ENCODE peak calls at places on chromosomes 16 and 17, in six cellular contexts. T, I, V, G, L and K are unnamed samples.

GRCh38 chr16:83958137-83958810 is 5.2 kb downstream of the OSGIN1 start:
- DNase-seq in L (no peak), I (no peak), G (no peak), V (no peak), T (no peak), K (no peak)

GRCh38 chr17:6426356-6427101 is 8.4 kb downstream of the AIPL1 start:
- DNase-seq in V (no peak), L (no peak), T (no peak), G (no peak), I (no peak), K (no peak)

GRCh38 chr16:57380671-57381462 is 8.6 kb downstream of the CX3CL1 start:
- DNase-seq in V (no peak), I (no peak), L (no peak), G (no peak), T (no peak), K (peak)

GRCh38 chr17:81926451-81927144 is 937 bp downstream of the MAFG start:
- DNase-seq in I (peak), T (peak), V (peak), L (peak), G (peak), K (peak)

GRCh38 chr17:76511562-76512365 is 10.5 kb upstream of the RHBDF2 start:
- DNase-seq in I (no peak), T (no peak), L (peak), G (no peak), V (no peak), K (no peak)

GRCh38 chr16:31869511-31870201 is 4.0 kb upstream of the ZNF267 start:
- DNase-seq in L (peak), G (peak), V (peak), T (peak), I (peak), K (peak)

GRCh38 chr17:64621772-64622171 is 40.3 kb downstream of the SMURF2 start:
- DNase-seq in V (no peak), T (no peak), G (no peak), I (no peak), L (no peak), K (no peak)

GRCh38 chr17:18185391-18185790 is 1.8 kb downstream of the ALKBH5 start:
- DNase-seq in G (no peak), V (peak), I (no peak), T (no peak), L (peak), K (peak)

GRCh38 chr16:55701442-55702319 is 45.9 kb downstream of the SLC6A2 start:
- DNase-seq in V (peak), G (peak), L (peak), T (no peak), I (peak), K (peak)

GRCh38 chr16:87789437-87790277 is 23.9 kb upstream of the KLHDC4 start:
- DNase-seq in G (peak), V (peak), I (no peak), T (no peak), L (peak), K (peak)

GRCh38 chr17:60522889-60523626 is 3.0 kb downstream of the APPBP2 start:
- DNase-seq in I (no peak), V (peak), T (no peak), G (no peak), L (no peak), K (no peak)

GRCh38 chr16:14088155-14088753 is 17.1 kb downstream of the MRTFB start:
- DNase-seq in L (peak), G (no peak), I (peak), V (peak), T (no peak), K (no peak)

GRCh38 chr16:77963185-77964044 is 58.9 kb upstream of the CLEC3A start:
- DNase-seq in G (no peak), I (no peak), L (no peak), T (no peak), V (no peak), K (no peak)

GRCh38 chr17:8066841-8067775 is 20.4 kb downstream of the ALOX12B start:
- DNase-seq in V (no peak), I (no peak), G (peak), L (no peak), T (no peak), K (peak)

GRCh38 chr17:79664925-79665738 is 54.3 kb upstream of the RBFOX3 start:
- DNase-seq in G (peak), I (peak), T (no peak), V (peak), L (peak), K (peak)

GRCh38 chr16:79628501-79628975 is 28.0 kb upstream of the MAF start:
- DNase-seq in L (peak), V (no peak), I (no peak), G (peak), T (peak), K (no peak)

GRCh38 chr16:49637933-49638695 is 217.8 kb downstream of the ZNF423 start:
- DNase-seq in L (no peak), I (no peak), G (no peak), T (no peak), V (no peak), K (no peak)

GRCh38 chr17:2427215-2427614 is 26.4 kb upstream of the MNT start:
- DNase-seq in I (no peak), L (no peak), V (no peak), G (no peak), T (no peak), K (no peak)

GRCh38 chr17:7383742-7384488 is 3.0 kb downstream of the TNK1 start:
- DNase-seq in I (no peak), L (no peak), V (peak), G (no peak), T (peak), K (no peak)

GRCh38 chr17:78878871-78879270 is 24.1 kb downstream of the CEP295NL start:
- DNase-seq in G (no peak), L (no peak), T (no peak), V (no peak), I (no peak), K (no peak)

GRCh38 chr16:83113317-83113716 is 486.5 kb downstream of the CDH13 start:
- DNase-seq in T (no peak), V (peak), I (no peak), L (peak), G (no peak), K (no peak)

GRCh38 chr16:29011112-29011511 is 26.3 kb downstream of the LAT start:
- DNase-seq in I (no peak), G (peak), T (no peak), V (no peak), L (no peak), K (no peak)

GRCh38 chr17:20123209-20123608 is 114.0 kb downstream of the SPECC1 start:
- DNase-seq in T (no peak), G (no peak), I (no peak), V (no peak), L (no peak), K (no peak)

GRCh38 chr16:24689128-24689527 is 40.3 kb upstream of the TNRC6A start:
- DNase-seq in T (no peak), V (peak), I (no peak), L (peak), G (no peak), K (peak)

GRCh38 chr17:57869599-57870282 is 19.9 kb upstream of the MRPS23 start:
- DNase-seq in G (no peak), T (no peak), V (peak), L (peak), I (no peak), K (peak)

DNA sequence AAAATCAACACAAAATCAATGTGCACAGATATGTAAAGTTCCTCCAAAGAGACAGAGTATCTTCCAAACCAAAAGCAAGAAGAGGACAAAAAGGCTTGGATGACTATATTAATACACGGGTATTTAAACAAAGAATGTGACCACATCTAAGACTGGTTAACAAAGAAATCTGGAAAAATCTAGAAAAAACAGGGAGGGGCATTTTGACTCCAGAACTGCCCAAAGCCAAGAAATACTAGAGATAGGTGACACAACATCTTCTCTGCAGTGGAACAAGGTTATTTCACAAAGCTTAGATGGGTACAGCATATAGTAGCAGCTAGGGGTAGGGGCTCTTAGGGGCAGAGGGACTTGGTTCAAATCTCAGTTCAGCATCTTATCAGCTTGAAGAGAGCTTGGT is 10.3 kb downstream of the RFFL start:
- DNase-seq in L (no peak), G (no peak), I (no peak), T (no peak), V (no peak), K (no peak)
- H3K27ac ChIP-seq in L (no peak), G (no peak), I (no peak), T (no peak), V (no peak), K (no peak)

DNA sequence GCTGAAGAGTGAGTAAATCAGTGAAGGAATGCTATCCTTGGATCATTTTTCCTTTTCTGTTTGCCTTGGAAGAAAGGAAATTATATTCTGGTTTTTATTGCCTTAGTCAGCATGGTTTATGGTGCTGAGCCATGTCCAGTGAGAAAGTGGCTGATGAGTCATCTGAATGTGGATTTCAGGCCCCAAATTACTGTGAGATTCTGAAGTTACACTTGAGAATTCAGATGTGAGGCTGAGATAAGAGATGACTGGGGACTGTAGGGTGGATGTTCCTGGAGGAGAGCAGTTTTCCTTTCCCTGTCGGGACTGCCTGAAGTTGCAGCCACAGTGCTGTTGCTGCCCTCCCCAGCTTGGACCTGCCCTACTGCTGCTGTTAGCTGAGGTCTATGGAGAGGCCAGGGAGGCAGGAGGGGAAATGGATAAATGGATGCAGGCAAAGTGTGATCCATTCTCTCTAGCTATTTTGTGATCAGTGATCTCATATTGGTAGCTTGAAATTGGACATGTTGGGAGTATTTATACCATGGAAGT is 4.2 kb upstream of the MAP3K14 start:
- DNase-seq in L (peak), I (peak), V (peak), G (peak), T (no peak), K (peak)
- H3K27ac ChIP-seq in L (peak), I (peak), V (peak), G (peak), T (no peak), K (peak)

DNA sequence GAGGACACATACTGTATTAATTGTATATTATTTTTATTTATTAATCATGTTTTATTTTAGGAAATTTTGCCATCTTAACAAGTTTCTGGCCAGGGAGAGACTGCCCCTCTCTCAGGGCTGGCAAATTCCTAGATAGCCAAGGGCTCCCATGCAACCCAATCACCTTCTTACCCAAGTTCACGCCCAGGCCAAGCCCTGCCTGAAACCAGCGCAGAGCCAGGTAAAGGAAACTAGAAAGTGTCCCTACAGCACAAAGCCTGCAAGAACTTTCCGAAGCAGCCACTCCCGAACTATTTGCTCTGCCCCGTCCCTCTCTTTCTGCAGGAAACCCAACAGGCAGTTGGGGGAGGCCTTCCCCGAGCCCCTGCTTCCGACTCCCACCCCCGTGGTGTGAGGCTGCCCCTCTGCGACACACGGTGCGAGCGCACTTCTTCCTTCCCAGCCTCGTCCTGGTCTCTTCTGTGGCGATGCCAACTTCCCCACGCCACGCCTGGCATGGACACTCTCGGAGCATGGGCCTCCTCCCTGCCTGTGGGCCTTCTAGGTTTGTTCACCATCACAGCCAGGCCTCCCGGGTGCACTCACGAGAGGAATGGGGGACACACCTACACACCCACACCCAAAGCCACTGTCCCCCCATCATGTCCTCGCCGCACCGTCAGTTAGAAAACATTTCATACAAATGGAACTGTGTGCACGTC is 100.4 kb downstream of the ZNF778 start:
- DNase-seq in I (no peak), L (no peak), T (no peak), V (no peak), G (no peak), K (no peak)
- H3K27ac ChIP-seq in I (no peak), L (no peak), T (no peak), V (no peak), G (peak), K (peak)

DNA sequence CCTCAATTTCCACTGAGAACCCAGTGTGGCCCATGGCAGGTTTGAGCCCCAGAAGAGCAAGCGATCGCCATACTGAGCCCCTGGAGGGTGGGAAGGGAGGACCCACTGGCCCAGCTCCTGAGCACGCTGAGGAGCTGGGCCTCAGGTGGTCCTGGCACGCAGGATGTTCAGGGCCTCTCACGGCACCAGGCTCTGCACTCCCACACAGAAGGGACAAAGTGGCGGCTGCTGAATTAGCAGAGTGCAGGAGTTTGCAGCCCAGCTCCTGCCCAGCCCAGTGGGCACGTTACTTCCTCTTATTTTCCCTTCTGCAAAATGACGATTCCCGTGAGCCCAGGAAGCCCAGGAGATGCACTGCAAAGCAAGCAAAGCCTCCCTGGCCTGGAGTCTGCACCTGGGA is 42.3 kb upstream of the MTSS2 start:
- DNase-seq in V (no peak), G (no peak), I (no peak), T (no peak), L (no peak), K (no peak)
- H3K27ac ChIP-seq in V (no peak), G (no peak), I (no peak), T (no peak), L (no peak), K (no peak)